ENCODE peak calls at places on chromosomes 5 and 9, in ten cellular contexts. G, Y, E, J, L, H, F, M, I and Q are unnamed samples.

GRCh38 chr5:34789021-34789531 is 49.9 kb upstream of the TTC23L start:
- DNase-seq in G (peak; percentile 98), Y (no peak), E (no peak), J (no peak), L (no peak), H (no peak), F (peak; percentile 97), M (no peak), I (no peak), Q (no peak)

GRCh38 chr5:91367374-91367773 is 15.7 kb downstream of the ARRDC3 start:
- DNase-seq in G (no peak), Y (no peak), E (no peak), J (no peak), L (no peak), H (no peak), F (no peak), M (no peak), I (no peak), Q (no peak)

GRCh38 chr9:131410051-131410491 is 16.2 kb downstream of the PRRC2B start:
- DNase-seq in G (peak; percentile 55), Y (no peak), E (peak; percentile 35), J (peak; percentile 48), L (no peak), H (no peak), F (no peak), M (peak; percentile 34), I (no peak), Q (peak; percentile 21)

GRCh38 chr5:147068998-147069397 is 165.8 kb upstream of the STK32A start:
- DNase-seq in G (no peak), Y (no peak), E (no peak), J (no peak), L (no peak), H (no peak), F (no peak), M (no peak), I (no peak), Q (no peak)

GRCh38 chr9:1722404-1722803 is 292.7 kb upstream of the SMARCA2 start:
- DNase-seq in G (no peak), Y (no peak), E (no peak), J (no peak), L (no peak), H (no peak), F (no peak), M (no peak), I (no peak), Q (no peak)

GRCh38 chr5:168346417-168346816 is 55.0 kb downstream of the WWC1 start:
- DNase-seq in G (no peak), Y (peak; percentile 95), E (no peak), J (no peak), L (peak; percentile 91), H (no peak), F (no peak), M (no peak), I (no peak), Q (no peak)

GRCh38 chr9:124482431-124483031 is 24.7 kb downstream of the NR5A1 start:
- DNase-seq in G (no peak), Y (peak; percentile 67), E (no peak), J (no peak), L (no peak), H (no peak), F (no peak), M (no peak), I (peak; percentile 62), Q (no peak)

GRCh38 chr9:98607152-98607551 is 101.6 kb downstream of the GABBR2 start:
- DNase-seq in G (peak; percentile 49), Y (no peak), E (no peak), J (no peak), L (no peak), H (no peak), F (peak; percentile 56), M (no peak), I (no peak), Q (no peak)

GRCh38 chr5:145847499-145848497 is 12.7 kb upstream of the PRELID2 start:
- DNase-seq in G (peak; percentile 91), Y (peak; percentile 82), E (no peak), J (no peak), L (peak; percentile 85), H (no peak), F (peak; percentile 88), M (no peak), I (no peak), Q (no peak)

GRCh38 chr5:169988947-169989346 is 8.7 kb upstream of the INSYN2B start:
- DNase-seq in G (no peak), Y (peak; percentile 19), E (no peak), J (no peak), L (no peak), H (no peak), F (no peak), M (no peak), I (no peak), Q (no peak)

DNA sequence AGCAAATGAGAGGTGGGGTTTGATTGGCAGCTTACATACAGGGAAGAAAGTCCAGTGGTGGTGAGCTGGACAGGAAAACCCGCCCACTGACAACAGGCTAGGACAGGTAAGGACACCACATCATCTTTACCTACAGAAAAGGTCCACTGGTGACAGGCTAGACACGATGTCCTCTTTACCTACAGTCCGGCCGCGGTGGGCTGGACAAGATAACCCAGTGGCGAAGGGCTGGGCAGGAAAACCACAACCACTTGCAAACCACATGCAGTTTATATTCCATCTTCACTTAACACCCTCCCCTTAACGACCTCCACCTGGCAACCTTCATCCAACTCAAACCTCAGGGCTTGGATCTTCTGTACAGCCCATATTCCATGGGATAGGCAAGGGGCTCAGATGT is 5.0 kb upstream of the NIPAL4 start:
- DNase-seq in G (no peak), Y (no peak), E (no peak), J (no peak), L (no peak), H (no peak), F (no peak), M (no peak), I (no peak), Q (no peak)
- H3K27ac ChIP-seq in G (no peak overlapping the region), Y (no peak overlapping the region), E (no peak overlapping the region), J (no peak overlapping the region), L (no peak overlapping the region), H (no peak overlapping the region), F (no peak overlapping the region), M (no peak overlapping the region), I (no peak overlapping the region), Q (no peak overlapping the region)

GRCh38 chr5:125148706-125149105 is 402.3 kb upstream of the ZNF608 start:
- DNase-seq in G (peak; percentile 34), Y (no peak), E (no peak), J (no peak), L (no peak), H (no peak), F (peak; percentile 26), M (no peak), I (no peak), Q (no peak)
- H3K27ac ChIP-seq in G (no peak overlapping the region), Y (no peak overlapping the region), E (no peak overlapping the region), J (no peak overlapping the region), L (no peak overlapping the region), H (no peak overlapping the region), F (no peak overlapping the region), M (no peak overlapping the region), I (no peak overlapping the region), Q (no peak overlapping the region)

GRCh38 chr9:34197756-34198711 is 19.2 kb downstream of the UBAP1 start:
- DNase-seq in G (no peak), Y (no peak), E (no peak), J (no peak), L (no peak), H (no peak), F (no peak), M (no peak), I (no peak), Q (no peak)

GRCh38 chr9:34200092-34200491 is 21.2 kb downstream of the UBAP1 start:
- DNase-seq in G (no peak), Y (no peak), E (no peak), J (no peak), L (no peak), H (no peak), F (no peak), M (no peak), I (no peak), Q (no peak)

GRCh38 chr9:34206561-34206960 is 27.7 kb downstream of the UBAP1 start:
- DNase-seq in G (no peak), Y (no peak), E (no peak), J (no peak), L (no peak), H (no peak), F (no peak), M (no peak), I (no peak), Q (no peak)

GRCh38 chr9:34204011-34204635 is 25.3 kb downstream of the UBAP1 start:
- DNase-seq in G (no peak), Y (peak; percentile 30), E (no peak), J (no peak), L (no peak), H (no peak), F (no peak), M (no peak), I (no peak), Q (no peak)

GRCh38 chr9:34203275-34204010 is 24.6 kb downstream of the UBAP1 start:
- DNase-seq in G (no peak), Y (no peak), E (no peak), J (no peak), L (no peak), H (no peak), F (no peak), M (no peak), I (no peak), Q (no peak)
- H3K27ac ChIP-seq in G (peak overlapping the region; percentile 53), Y (peak overlapping the region; percentile 83), E (no peak overlapping the region), J (no peak overlapping the region), L (peak overlapping the region; percentile 45), H (no peak overlapping the region), F (no peak overlapping the region), M (no peak overlapping the region), I (no peak overlapping the region), Q (no peak overlapping the region)

GRCh38 chr5:175862131-175863012 is 9.0 kb upstream of the CPLX2 start:
- DNase-seq in G (no peak), Y (no peak), E (no peak), J (no peak), L (no peak), H (no peak), F (no peak), M (no peak), I (no peak), Q (no peak)
- H3K27ac ChIP-seq in G (no peak overlapping the region), Y (no peak overlapping the region), E (no peak overlapping the region), J (no peak overlapping the region), L (no peak overlapping the region), H (no peak overlapping the region), F (no peak overlapping the region), M (no peak overlapping the region), I (no peak overlapping the region), Q (no peak overlapping the region)